ENCODE peak calls at places on chromosomes 3 and 15, in six cellular contexts. G, A, N, J, I and K are unnamed samples.

GRCh38 chr15:69789648-69790393 is 307.9 kb downstream of the TLE3 start:
- DNase-seq in A (no peak), N (no peak), G (no peak), I (no peak), J (no peak), K (no peak)

GRCh38 chr15:23857028-23857641 is 170.0 kb upstream of the NDN start:
- DNase-seq in A (peak), J (no peak), I (no peak), G (peak), N (peak), K (peak)

GRCh38 chr15:44882499-44882968 is 74.0 kb upstream of the TERB2 start:
- DNase-seq in G (peak), N (no peak), J (no peak), I (no peak), A (no peak), K (no peak)

GRCh38 chr3:51024765-51025681 is 350.3 kb downstream of the DOCK3 start:
- DNase-seq in A (no peak), N (no peak), I (no peak), J (no peak), G (no peak), K (no peak)

GRCh38 chr3:18295171-18295920 is 129.8 kb downstream of the SATB1 start:
- DNase-seq in A (peak), J (peak), G (peak), I (peak), N (no peak), K (peak)

GRCh38 chr15:34109775-34110663 is 8.1 kb downstream of the PGBD4 start:
- DNase-seq in I (no peak), A (peak), N (peak), G (peak), J (peak), K (peak)

GRCh38 chr3:102054543-102054942 is 205.2 kb downstream of the NFKBIZ start:
- DNase-seq in A (no peak), G (no peak), J (no peak), I (no peak), N (no peak), K (no peak)

GRCh38 chr15:101170568-101171350 is 81.1 kb downstream of the CHSY1 start:
- DNase-seq in N (no peak), I (no peak), G (peak), J (no peak), A (no peak), K (peak)

GRCh38 chr15:66646308-66646707 is 55.7 kb upstream of the SMAD6 start:
- DNase-seq in N (no peak), J (no peak), I (no peak), G (no peak), A (no peak), K (no peak)

GRCh38 chr15:43966646-43967045 is 139.8 kb downstream of the WDR76 start:
- DNase-seq in J (no peak), G (no peak), I (no peak), N (no peak), A (no peak), K (peak)

GRCh38 chr3:64259646-64260045 is 34.4 kb upstream of the PRICKLE2 start:
- DNase-seq in N (no peak), A (no peak), J (no peak), I (no peak), G (no peak), K (peak)

GRCh38 chr3:97970929-97971460 is 1.2 kb downstream of the RIOX2 start:
- DNase-seq in I (no peak), G (no peak), N (no peak), A (no peak), J (peak), K (no peak)

GRCh38 chr15:72585659-72586058 is 68.8 kb upstream of the GOLGA6B start:
- DNase-seq in A (no peak), I (no peak), N (peak), G (peak), J (no peak), K (peak)

GRCh38 chr3:87033205-87033604 is 42.3 kb upstream of the VGLL3 start:
- DNase-seq in N (no peak), I (no peak), G (no peak), J (no peak), A (no peak), K (no peak)

GRCh38 chr3:65672876-65673815 is 365.6 kb downstream of the MAGI1 start:
- DNase-seq in J (peak), A (peak), N (peak), I (peak), G (peak), K (peak)

GRCh38 chr15:73927476-73928240 is 1.4 kb downstream of the LOXL1 start:
- DNase-seq in N (peak), I (no peak), J (no peak), A (peak), G (peak), K (peak)

GRCh38 chr3:172595648-172596393 is 72.6 kb upstream of the TNFSF10 start:
- DNase-seq in N (peak), J (peak), I (no peak), A (peak), G (peak), K (peak)

GRCh38 chr3:59367150-59367549 is 317.3 kb upstream of the CFAP20DC start:
- DNase-seq in J (no peak), N (no peak), G (peak), I (no peak), A (no peak), K (peak)

GRCh38 chr15:60752973-60753720 is 274.2 kb upstream of the ICE2 start:
- DNase-seq in N (peak), A (no peak), J (no peak), G (no peak), I (no peak), K (no peak)

GRCh38 chr15:101651753-101652097 is 456 bp downstream of the TM2D3 start:
- DNase-seq in J (no peak), A (no peak), G (peak), I (no peak), N (peak), K (peak)

GRCh38 chr3:185586644-185586964 is 509 bp downstream of the SENP2 start:
- DNase-seq in I (no peak), G (no peak), J (no peak), N (no peak), A (no peak), K (no peak)
- H3K27ac ChIP-seq in I (peak), G (peak), J (peak), N (peak), A (peak), K (peak)

GRCh38 chr3:129547241-129547640 is 4.3 kb downstream of the H1-8 start:
- DNase-seq in N (no peak), G (no peak), J (no peak), I (no peak), A (no peak), K (no peak)

GRCh38 chr3:129548566-129548965 is 5.6 kb downstream of the H1-8 start:
- DNase-seq in J (no peak), N (no peak), G (no peak), I (no peak), A (no peak), K (no peak)

GRCh38 chr3:129549805-129550204 is 6.8 kb downstream of the H1-8 start:
- DNase-seq in J (no peak), G (no peak), I (no peak), A (no peak), N (no peak), K (no peak)

GRCh38 chr3:129552287-129553050 is 9.5 kb downstream of the H1-8 start:
- DNase-seq in J (no peak), I (no peak), A (no peak), N (peak), G (no peak), K (no peak)

GRCh38 chr3:129549006-129549800 is 6.2 kb downstream of the H1-8 start:
- DNase-seq in I (peak), N (no peak), G (peak), A (no peak), J (no peak), K (peak)
- H2AFZ ChIP-seq in I (no peak), N (no peak), G (no peak), A (no peak), J (no peak), K (no peak)

GRCh38 chr3:69998759-69999158 is 774 bp upstream of the SAMMSON start:
- DNase-seq in N (no peak), I (no peak), A (no peak), G (no peak), J (no peak), K (no peak)

GRCh38 chr3:69999191-70000027 is at the start of gene SAMMSON:
- DNase-seq in J (no peak), I (no peak), N (no peak), G (peak), A (peak), K (peak)

GRCh38 chr3:69993747-69994146 is 5.8 kb upstream of the SAMMSON start:
- DNase-seq in N (no peak), G (no peak), I (no peak), J (no peak), A (no peak), K (no peak)

GRCh38 chr3:69997486-69998307 is 1.8 kb upstream of the SAMMSON start:
- DNase-seq in J (no peak), I (no peak), G (no peak), A (no peak), N (no peak), K (peak)

DNA sequence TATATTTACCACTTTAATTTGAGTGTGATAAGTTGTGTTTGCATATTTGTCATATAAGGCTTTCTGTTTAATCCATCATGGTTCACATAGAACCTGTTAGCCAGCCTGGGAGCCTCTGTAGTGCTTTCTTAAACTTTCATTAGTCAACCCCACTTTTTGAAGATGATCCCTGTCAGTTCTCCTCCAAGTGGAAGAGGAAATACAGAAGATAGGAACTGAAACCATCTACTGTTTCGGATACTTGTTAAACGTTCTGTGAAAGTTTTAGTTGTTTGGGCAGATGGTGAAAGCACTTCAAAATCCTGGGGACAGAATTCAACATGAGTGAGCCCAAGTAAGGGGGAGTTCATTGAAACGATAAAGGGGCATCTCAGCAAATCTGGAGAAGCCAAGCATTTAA is 4.6 kb upstream of the SAMMSON start:
- DNase-seq in J (no peak), N (no peak), I (no peak), G (no peak), A (no peak), K (no peak)
- H3K4me2 ChIP-seq in J (no peak), N (no peak), I (no peak), G (no peak), A (no peak), K (no peak)

GRCh38 chr3:11288786-11289637 is 16.8 kb downstream of the ATG7 start:
- DNase-seq in G (peak), N (peak), J (no peak), I (peak), A (peak), K (peak)

GRCh38 chr3:11290743-11291680 is 18.8 kb downstream of the ATG7 start:
- DNase-seq in J (peak), G (peak), A (peak), I (no peak), N (no peak), K (peak)

GRCh38 chr3:11289864-11290263 is 17.7 kb downstream of the ATG7 start:
- DNase-seq in A (no peak), J (no peak), I (no peak), N (peak), G (peak), K (no peak)

GRCh38 chr3:11285471-11285870 is 13.3 kb downstream of the ATG7 start:
- DNase-seq in N (no peak), I (no peak), A (no peak), J (no peak), G (no peak), K (no peak)

DNA sequence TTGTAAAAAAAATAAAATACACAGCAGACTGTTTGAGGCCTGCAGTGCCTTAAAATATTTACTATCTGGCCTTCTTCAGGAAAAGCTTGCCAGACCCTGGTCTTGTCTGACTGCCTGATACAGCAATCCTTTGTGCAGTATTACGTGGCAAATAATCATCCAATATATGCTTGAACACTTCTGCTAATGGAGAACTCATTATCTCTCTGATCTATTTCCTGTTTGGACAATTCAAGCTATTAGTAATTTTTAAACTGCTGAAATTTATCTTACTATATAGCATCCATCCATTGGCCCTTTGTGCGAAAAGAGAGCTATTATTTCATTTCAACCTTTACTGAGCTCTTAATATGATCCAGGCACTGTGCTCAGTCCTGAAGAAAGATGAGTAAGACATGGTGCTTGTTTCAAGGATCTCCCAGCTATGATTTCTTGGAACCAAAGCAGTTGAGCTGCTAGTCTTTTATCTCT is 15.9 kb downstream of the ATG7 start:
- DNase-seq in N (peak), A (peak), I (no peak), J (no peak), G (peak), K (peak)
- H3K27ac ChIP-seq in N (peak), A (peak), I (peak), J (no peak), G (peak), K (peak)

GRCh38 chr3:153052096-153052460 is 109.9 kb upstream of the RAP2B start:
- DNase-seq in J (no peak), A (peak), G (peak), I (peak), N (peak), K (peak)
- H2AFZ ChIP-seq in J (no peak), A (peak), G (no peak), I (peak), N (peak), K (peak)

DNA sequence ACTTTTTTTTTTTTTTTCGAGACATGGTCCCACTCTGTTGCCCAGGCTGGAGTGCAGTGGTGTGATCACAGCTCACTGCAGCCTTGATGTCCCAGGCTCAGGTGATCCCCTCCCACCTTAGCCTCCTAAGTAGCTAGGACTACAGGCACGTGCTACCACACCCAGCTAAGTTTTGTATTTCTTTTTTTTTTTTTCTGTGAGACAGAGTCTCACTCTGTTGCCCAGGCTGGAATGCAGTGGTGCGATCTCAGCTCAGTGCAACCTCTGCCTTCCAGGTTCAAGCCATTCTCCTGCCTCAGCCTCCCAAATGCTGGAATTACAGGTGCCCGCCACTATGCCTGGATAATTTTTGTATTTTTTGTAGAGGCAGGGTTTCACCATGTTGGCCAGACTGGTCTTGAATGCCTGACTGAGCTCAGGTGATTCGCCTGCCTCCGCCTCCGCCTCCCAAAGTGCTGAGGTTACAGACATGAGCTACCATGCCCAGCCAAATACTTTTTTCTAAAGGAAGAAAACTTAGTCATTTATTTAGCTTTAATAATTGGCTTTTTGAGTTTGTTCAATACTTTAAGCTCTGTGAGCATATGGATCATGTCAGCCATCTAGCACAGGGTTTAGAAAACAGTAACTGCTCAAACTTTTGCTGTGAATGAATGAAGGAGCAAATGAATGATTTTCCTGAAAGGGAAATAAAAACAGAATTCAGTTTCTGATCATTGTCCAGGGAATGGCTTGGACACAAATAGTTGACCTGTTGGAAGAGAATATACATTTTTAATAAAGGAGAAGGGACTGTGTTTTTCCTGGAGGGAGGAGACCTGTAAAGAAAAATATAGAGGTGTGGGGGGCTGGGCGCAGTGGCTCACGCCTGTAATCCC is 26.0 kb downstream of the UBE2E1 start:
- DNase-seq in A (no peak), J (no peak), N (no peak), G (no peak), I (no peak), K (no peak)
- H3K4me2 ChIP-seq in A (no peak), J (no peak), N (no peak), G (no peak), I (no peak), K (no peak)

DNA sequence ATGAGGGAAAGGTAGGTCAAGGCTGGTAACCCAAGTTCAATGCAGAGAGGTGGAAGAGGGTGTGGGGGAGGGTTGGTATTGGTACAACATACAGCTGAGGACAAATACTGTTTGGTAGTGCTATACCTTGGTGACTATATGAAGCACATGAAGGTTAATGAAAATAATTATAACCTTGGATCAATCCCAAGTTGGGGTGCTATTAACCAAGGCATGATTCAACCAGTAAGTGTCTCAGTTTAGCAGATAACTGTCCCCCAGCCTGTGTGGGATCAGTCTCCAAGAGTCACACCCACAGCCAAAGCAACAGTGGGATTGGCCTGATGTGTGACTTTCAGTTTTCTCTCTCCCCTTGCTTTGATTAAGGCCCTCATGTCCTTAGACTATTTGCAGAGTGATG is 80.9 kb downstream of the EOMES start:
- DNase-seq in J (no peak), A (no peak), G (no peak), I (no peak), N (no peak), K (no peak)
- H3K27ac ChIP-seq in J (no peak), A (no peak), G (no peak), I (no peak), N (no peak), K (no peak)

DNA sequence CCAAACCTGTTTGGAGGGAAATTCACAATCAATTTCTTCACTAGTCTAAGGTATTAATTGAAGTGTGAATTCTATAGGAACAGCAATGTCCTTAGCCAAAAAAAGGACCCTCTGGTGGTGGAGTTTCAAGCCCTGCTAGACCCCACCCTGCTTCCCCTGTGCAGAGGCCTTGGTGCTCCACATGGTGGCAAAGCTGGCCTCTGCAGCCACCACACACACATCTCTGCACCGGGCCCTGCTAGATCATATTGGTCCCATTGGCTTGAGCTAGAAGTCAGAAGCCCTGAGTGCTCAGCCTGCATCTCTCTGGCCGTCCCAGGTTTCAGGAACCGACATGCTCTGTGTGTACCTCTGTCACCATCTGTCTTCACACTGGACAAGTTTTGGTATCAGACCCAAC is 220.9 kb upstream of the TRIM42 start:
- DNase-seq in J (no peak), I (no peak), A (no peak), G (no peak), N (no peak), K (no peak)
- H2AFZ ChIP-seq in J (no peak), I (no peak), A (no peak), G (no peak), N (no peak), K (no peak)

GRCh38 chr3:108060331-108060730 is 30.5 kb downstream of the CD47 start:
- DNase-seq in G (no peak), J (no peak), A (no peak), N (no peak), I (no peak), K (peak)
- H3K4me2 ChIP-seq in G (no peak), J (no peak), A (no peak), N (no peak), I (no peak), K (no peak)